ENCODE peak calls at places on chromosomes 1 and 21, in nine cellular contexts. M is adrenal gland; B is activated CD8-positive, alpha-beta T cell treated with anti-CD3 and anti-CD28 coated beads, Interleukin-2, amount 10 ng/mL, durations not matched to agents 7 days and 5 days; X is brain microvascular endothelial cell; F is heart left ventricle; J is ACHN; U is NCI-H146; Z is PC-3; A is iPS-NIHi11. L is an unnamed sample.

GRCh38 chr1:237098517-237098916 is 56.5 kb downstream of the RYR2 start:
- DNase-seq in M (no peak), B (no peak), X (no peak), F (no peak), J (no peak), U (no peak), Z (no peak), A (no peak), L (no peak)

GRCh38 chr1:54701996-54702395 is 13.7 kb upstream of the TTC4 start:
- DNase-seq in M (no peak), B (no peak), X (no peak), F (no peak), J (no peak), U (no peak), Z (no peak), A (no peak), L (no peak)

GRCh38 chr1:232837085-232837484 is 31.9 kb downstream of the MAP10 start:
- DNase-seq in M (no peak), B (no peak), X (no peak), F (no peak), J (no peak), U (no peak), Z (peak), A (no peak), L (no peak)

GRCh38 chr1:177122461-177122860 is 42.1 kb downstream of the ASTN1 start:
- DNase-seq in M (no peak), B (no peak), X (no peak), F (no peak), J (no peak), U (no peak), Z (no peak), A (no peak), L (no peak)

GRCh38 chr1:58412071-58412580 is 134.4 kb downstream of the OMA1 start:
- DNase-seq in M (no peak), B (no peak), X (peak), F (no peak), J (no peak), U (no peak), Z (peak), A (no peak), L (peak)

GRCh38 chr1:213163278-213163711 is 112.3 kb downstream of the RPS6KC1 start:
- DNase-seq in M (no peak), B (no peak), X (no peak), F (no peak), J (no peak), U (no peak), Z (peak), A (no peak), L (no peak)

GRCh38 chr1:100361249-100362089 is 9.2 kb downstream of the CDC14A start:
- DNase-seq in M (no peak), B (no peak), X (no peak), F (no peak), J (no peak), U (no peak), Z (no peak), A (no peak), L (no peak)

GRCh38 chr1:116147972-116148371 is 36.8 kb downstream of the MAB21L3 start:
- DNase-seq in M (no peak), B (no peak), X (no peak), F (no peak), J (no peak), U (no peak), Z (no peak), A (no peak), L (no peak)

GRCh38 chr1:229253170-229253974 is 17.5 kb upstream of the RAB4A start:
- DNase-seq in M (no peak), B (peak), X (no peak), F (no peak), J (peak), U (peak), Z (peak), A (peak), L (peak)

GRCh38 chr1:160418483-160418882 is 18.1 kb downstream of the VANGL2 start:
- DNase-seq in M (no peak), B (no peak), X (no peak), F (no peak), J (no peak), U (no peak), Z (no peak), A (no peak), L (no peak)

GRCh38 chr1:81802601-81803422 is 2.1 kb downstream of the ADGRL2 start:
- DNase-seq in M (peak), B (no peak), X (peak), F (peak), J (peak), U (peak), Z (no peak), A (peak), L (peak)

GRCh38 chr1:59803458-59804038 is 11.2 kb upstream of the HOOK1 start:
- DNase-seq in M (no peak), B (no peak), X (no peak), F (no peak), J (no peak), U (no peak), Z (no peak), A (no peak), L (no peak)

GRCh38 chr1:110874303-110875215 is 1.6 kb downstream of the CD53 start:
- DNase-seq in M (no peak), B (peak), X (no peak), F (no peak), J (no peak), U (no peak), Z (no peak), A (no peak), L (no peak)

GRCh38 chr1:18712254-18712605 is 81.6 kb downstream of the PAX7 start:
- DNase-seq in M (no peak), B (no peak), X (no peak), F (no peak), J (no peak), U (no peak), Z (no peak), A (no peak), L (no peak)

GRCh38 chr1:91621360-91621759 is 120.7 kb downstream of the CDC7 start:
- DNase-seq in M (no peak), B (no peak), X (no peak), F (no peak), J (no peak), U (no peak), Z (no peak), A (no peak), L (no peak)

GRCh38 chr1:172821609-172822274 is 162.8 kb downstream of the FASLG start:
- DNase-seq in M (peak), B (no peak), X (peak), F (no peak), J (no peak), U (no peak), Z (peak), A (no peak), L (peak)

GRCh38 chr1:212678456-212679410 is 20.9 kb downstream of the BATF3 start:
- DNase-seq in M (no peak), B (no peak), X (no peak), F (no peak), J (no peak), U (no peak), Z (no peak), A (no peak), L (no peak)

GRCh38 chr21:34091607-34092006 is 18.2 kb downstream of the MRPS6 start:
- DNase-seq in M (no peak), B (no peak), X (no peak), F (no peak), J (peak), U (no peak), Z (peak), A (peak), L (no peak)

GRCh38 chr1:226548281-226549093 is at the start of gene STUM:
- DNase-seq in M (no peak), B (no peak), X (no peak), F (no peak), J (peak), U (peak), Z (peak), A (peak), L (peak)

GRCh38 chr1:228280106-228280901 is 72.5 kb downstream of the OBSCN start:
- DNase-seq in M (no peak), B (no peak), X (no peak), F (peak), J (no peak), U (no peak), Z (no peak), A (no peak), L (no peak)